ENCODE peak calls at places on chromosomes 3 and 15, in seven cellular contexts. One of them, this sample, is unnamed.

GRCh38 chr3:101284757-101285156 is 35.6 kb downstream of the IMPG2 start:
- DNase-seq in T-helper 2 cell: no peak
- DNase-seq in CD8-positive, alpha-beta memory T cell: no peak
- DNase-seq in EH: no peak
- DNase-seq in kidney epithelial cell: no peak
- DNase-seq in psoas muscle: no peak
- DNase-seq in fibroblast of the aortic adventitia: no peak
- DNase-seq in this sample: no peak

GRCh38 chr3:69251078-69251805 is 128.8 kb upstream of the LMOD3 start:
- DNase-seq in T-helper 2 cell: no peak
- DNase-seq in CD8-positive, alpha-beta memory T cell: no peak
- DNase-seq in EH: no peak
- DNase-seq in kidney epithelial cell: no peak
- DNase-seq in psoas muscle: no peak
- DNase-seq in fibroblast of the aortic adventitia: no peak
- DNase-seq in this sample: no peak

GRCh38 chr15:70172561-70172960 is 74.8 kb upstream of the TLE3 start:
- DNase-seq in T-helper 2 cell: no peak
- DNase-seq in CD8-positive, alpha-beta memory T cell: no peak
- DNase-seq in EH: no peak
- DNase-seq in kidney epithelial cell: no peak
- DNase-seq in psoas muscle: no peak
- DNase-seq in fibroblast of the aortic adventitia: no peak
- DNase-seq in this sample: no peak

GRCh38 chr3:134941820-134942219 is 146.8 kb downstream of the EPHB1 start:
- DNase-seq in T-helper 2 cell: no peak
- DNase-seq in CD8-positive, alpha-beta memory T cell: no peak
- DNase-seq in EH: no peak
- DNase-seq in kidney epithelial cell: no peak
- DNase-seq in psoas muscle: no peak
- DNase-seq in fibroblast of the aortic adventitia: no peak
- DNase-seq in this sample: no peak

GRCh38 chr3:183265157-183265642 is 12.1 kb downstream of the B3GNT5 start:
- DNase-seq in T-helper 2 cell: no peak
- DNase-seq in CD8-positive, alpha-beta memory T cell: no peak
- DNase-seq in EH: no peak
- DNase-seq in kidney epithelial cell: peak
- DNase-seq in psoas muscle: no peak
- DNase-seq in fibroblast of the aortic adventitia: no peak
- DNase-seq in this sample: no peak

GRCh38 chr3:111621535-111621934 is 26.4 kb upstream of the ZBED2 start:
- DNase-seq in T-helper 2 cell: peak
- DNase-seq in CD8-positive, alpha-beta memory T cell: no peak
- DNase-seq in EH: peak
- DNase-seq in kidney epithelial cell: no peak
- DNase-seq in psoas muscle: no peak
- DNase-seq in fibroblast of the aortic adventitia: no peak
- DNase-seq in this sample: no peak

GRCh38 chr15:97027772-97028171 is 697.3 kb downstream of the NR2F2 start:
- DNase-seq in T-helper 2 cell: no peak
- DNase-seq in CD8-positive, alpha-beta memory T cell: no peak
- DNase-seq in EH: no peak
- DNase-seq in kidney epithelial cell: no peak
- DNase-seq in psoas muscle: no peak
- DNase-seq in fibroblast of the aortic adventitia: no peak
- DNase-seq in this sample: no peak

GRCh38 chr15:65217526-65218482 is 6.5 kb upstream of the CILP start:
- DNase-seq in T-helper 2 cell: peak
- DNase-seq in CD8-positive, alpha-beta memory T cell: no peak
- DNase-seq in EH: no peak
- DNase-seq in kidney epithelial cell: no peak
- DNase-seq in psoas muscle: no peak
- DNase-seq in fibroblast of the aortic adventitia: no peak
- DNase-seq in this sample: no peak

GRCh38 chr3:180804871-180805430 is 107.5 kb upstream of the FXR1 start:
- DNase-seq in T-helper 2 cell: no peak
- DNase-seq in CD8-positive, alpha-beta memory T cell: no peak
- DNase-seq in EH: peak
- DNase-seq in kidney epithelial cell: no peak
- DNase-seq in psoas muscle: no peak
- DNase-seq in fibroblast of the aortic adventitia: peak
- DNase-seq in this sample: no peak

GRCh38 chr3:24254649-24255048 is 240.0 kb downstream of the THRB start:
- DNase-seq in T-helper 2 cell: no peak
- DNase-seq in CD8-positive, alpha-beta memory T cell: no peak
- DNase-seq in EH: peak
- DNase-seq in kidney epithelial cell: peak
- DNase-seq in psoas muscle: no peak
- DNase-seq in fibroblast of the aortic adventitia: peak
- DNase-seq in this sample: no peak

GRCh38 chr3:193910886-193911738 is 224.8 kb upstream of the HES1 start:
- DNase-seq in T-helper 2 cell: peak
- DNase-seq in CD8-positive, alpha-beta memory T cell: no peak
- DNase-seq in EH: no peak
- DNase-seq in kidney epithelial cell: no peak
- DNase-seq in psoas muscle: no peak
- DNase-seq in fibroblast of the aortic adventitia: no peak
- DNase-seq in this sample: no peak

GRCh38 chr3:177463863-177464262 is 266.6 kb upstream of the TBL1XR1 start:
- DNase-seq in T-helper 2 cell: peak
- DNase-seq in CD8-positive, alpha-beta memory T cell: no peak
- DNase-seq in EH: peak
- DNase-seq in kidney epithelial cell: no peak
- DNase-seq in psoas muscle: no peak
- DNase-seq in fibroblast of the aortic adventitia: peak
- DNase-seq in this sample: no peak

GRCh38 chr15:89197503-89197971 is 23.8 kb downstream of the RLBP1 start:
- DNase-seq in T-helper 2 cell: peak
- DNase-seq in CD8-positive, alpha-beta memory T cell: no peak
- DNase-seq in EH: peak
- DNase-seq in kidney epithelial cell: no peak
- DNase-seq in psoas muscle: no peak
- DNase-seq in fibroblast of the aortic adventitia: no peak
- DNase-seq in this sample: no peak

GRCh38 chr3:176296066-176296597 is 901.1 kb downstream of the TBL1XR1 start:
- DNase-seq in T-helper 2 cell: no peak
- DNase-seq in CD8-positive, alpha-beta memory T cell: no peak
- DNase-seq in EH: peak
- DNase-seq in kidney epithelial cell: no peak
- DNase-seq in psoas muscle: no peak
- DNase-seq in fibroblast of the aortic adventitia: no peak
- DNase-seq in this sample: no peak

GRCh38 chr3:21290557-21290956 is 460.5 kb downstream of the ZNF385D start:
- DNase-seq in T-helper 2 cell: no peak
- DNase-seq in CD8-positive, alpha-beta memory T cell: no peak
- DNase-seq in EH: no peak
- DNase-seq in kidney epithelial cell: no peak
- DNase-seq in psoas muscle: no peak
- DNase-seq in fibroblast of the aortic adventitia: no peak
- DNase-seq in this sample: no peak

GRCh38 chr3:188797045-188797444 is 374.7 kb upstream of the TPRG1 start:
- DNase-seq in T-helper 2 cell: no peak
- DNase-seq in CD8-positive, alpha-beta memory T cell: no peak
- DNase-seq in EH: no peak
- DNase-seq in kidney epithelial cell: no peak
- DNase-seq in psoas muscle: no peak
- DNase-seq in fibroblast of the aortic adventitia: no peak
- DNase-seq in this sample: no peak

GRCh38 chr3:32384938-32385337 is 6.7 kb upstream of the CMTM7 start:
- DNase-seq in T-helper 2 cell: no peak
- DNase-seq in CD8-positive, alpha-beta memory T cell: no peak
- DNase-seq in EH: peak
- DNase-seq in kidney epithelial cell: peak
- DNase-seq in psoas muscle: no peak
- DNase-seq in fibroblast of the aortic adventitia: peak
- DNase-seq in this sample: no peak

GRCh38 chr15:50883903-50884302 is 24.6 kb upstream of the AP4E1 start:
- DNase-seq in T-helper 2 cell: peak
- DNase-seq in CD8-positive, alpha-beta memory T cell: no peak
- DNase-seq in EH: peak
- DNase-seq in kidney epithelial cell: peak
- DNase-seq in psoas muscle: no peak
- DNase-seq in fibroblast of the aortic adventitia: peak
- DNase-seq in this sample: no peak

GRCh38 chr3:177335728-177336127 is 138.4 kb upstream of the TBL1XR1 start:
- DNase-seq in T-helper 2 cell: no peak
- DNase-seq in CD8-positive, alpha-beta memory T cell: no peak
- DNase-seq in EH: peak
- DNase-seq in kidney epithelial cell: no peak
- DNase-seq in psoas muscle: no peak
- DNase-seq in fibroblast of the aortic adventitia: peak
- DNase-seq in this sample: no peak

GRCh38 chr3:53144446-53144845 is 14.2 kb upstream of the RFT1 start:
- DNase-seq in T-helper 2 cell: no peak
- DNase-seq in CD8-positive, alpha-beta memory T cell: no peak
- DNase-seq in EH: no peak
- DNase-seq in kidney epithelial cell: no peak
- DNase-seq in psoas muscle: peak
- DNase-seq in fibroblast of the aortic adventitia: no peak
- DNase-seq in this sample: no peak

GRCh38 chr3:168091299-168091852 is 4.3 kb downstream of the GOLIM4 start:
- DNase-seq in T-helper 2 cell: no peak
- DNase-seq in CD8-positive, alpha-beta memory T cell: no peak
- DNase-seq in EH: no peak
- DNase-seq in kidney epithelial cell: no peak
- DNase-seq in psoas muscle: no peak
- DNase-seq in fibroblast of the aortic adventitia: no peak
- DNase-seq in this sample: no peak

GRCh38 chr3:179093807-179094206 is 22.2 kb upstream of the ZMAT3 start:
- DNase-seq in T-helper 2 cell: no peak
- DNase-seq in CD8-positive, alpha-beta memory T cell: no peak
- DNase-seq in EH: peak
- DNase-seq in kidney epithelial cell: no peak
- DNase-seq in psoas muscle: no peak
- DNase-seq in fibroblast of the aortic adventitia: no peak
- DNase-seq in this sample: no peak

GRCh38 chr15:93152264-93152884 is 63.4 kb upstream of the RGMA start:
- DNase-seq in T-helper 2 cell: peak
- DNase-seq in CD8-positive, alpha-beta memory T cell: no peak
- DNase-seq in EH: no peak
- DNase-seq in kidney epithelial cell: no peak
- DNase-seq in psoas muscle: no peak
- DNase-seq in fibroblast of the aortic adventitia: no peak
- DNase-seq in this sample: no peak

GRCh38 chr3:135927170-135927569 is 38.4 kb upstream of the PPP2R3A start:
- DNase-seq in T-helper 2 cell: no peak
- DNase-seq in CD8-positive, alpha-beta memory T cell: no peak
- DNase-seq in EH: peak
- DNase-seq in kidney epithelial cell: no peak
- DNase-seq in psoas muscle: no peak
- DNase-seq in fibroblast of the aortic adventitia: peak
- DNase-seq in this sample: no peak

GRCh38 chr15:71366926-71367325 is 251.7 kb downstream of the THSD4 start:
- DNase-seq in T-helper 2 cell: no peak
- DNase-seq in CD8-positive, alpha-beta memory T cell: no peak
- DNase-seq in EH: no peak
- DNase-seq in kidney epithelial cell: no peak
- DNase-seq in psoas muscle: no peak
- DNase-seq in fibroblast of the aortic adventitia: peak
- DNase-seq in this sample: no peak

GRCh38 chr15:88909956-88910831 is 3.0 kb downstream of the MFGE8 start:
- DNase-seq in T-helper 2 cell: no peak
- DNase-seq in CD8-positive, alpha-beta memory T cell: no peak
- DNase-seq in EH: peak
- DNase-seq in kidney epithelial cell: no peak
- DNase-seq in psoas muscle: peak
- DNase-seq in fibroblast of the aortic adventitia: peak
- DNase-seq in this sample: no peak

GRCh38 chr3:131526801-131527347 is 24.1 kb upstream of the MRPL3 start:
- DNase-seq in T-helper 2 cell: peak
- DNase-seq in CD8-positive, alpha-beta memory T cell: no peak
- DNase-seq in EH: peak
- DNase-seq in kidney epithelial cell: no peak
- DNase-seq in psoas muscle: peak
- DNase-seq in fibroblast of the aortic adventitia: peak
- DNase-seq in this sample: no peak

GRCh38 chr3:69748503-69748902 is 9.2 kb downstream of the MITF start:
- DNase-seq in T-helper 2 cell: no peak
- DNase-seq in CD8-positive, alpha-beta memory T cell: no peak
- DNase-seq in EH: no peak
- DNase-seq in kidney epithelial cell: no peak
- DNase-seq in psoas muscle: no peak
- DNase-seq in fibroblast of the aortic adventitia: no peak
- DNase-seq in this sample: no peak

GRCh38 chr15:65993226-65993625 is 123.9 kb downstream of the RAB11A start:
- DNase-seq in T-helper 2 cell: no peak
- DNase-seq in CD8-positive, alpha-beta memory T cell: no peak
- DNase-seq in EH: no peak
- DNase-seq in kidney epithelial cell: no peak
- DNase-seq in psoas muscle: no peak
- DNase-seq in fibroblast of the aortic adventitia: no peak
- DNase-seq in this sample: no peak

GRCh38 chr3:185630182-185630622 is 44.1 kb downstream of the SENP2 start:
- DNase-seq in T-helper 2 cell: no peak
- DNase-seq in CD8-positive, alpha-beta memory T cell: no peak
- DNase-seq in EH: peak
- DNase-seq in kidney epithelial cell: no peak
- DNase-seq in psoas muscle: peak
- DNase-seq in fibroblast of the aortic adventitia: peak
- DNase-seq in this sample: no peak

GRCh38 chr3:127764841-127765362 is 57.4 kb downstream of the MGLL start:
- DNase-seq in T-helper 2 cell: no peak
- DNase-seq in CD8-positive, alpha-beta memory T cell: no peak
- DNase-seq in EH: peak
- DNase-seq in kidney epithelial cell: no peak
- DNase-seq in psoas muscle: no peak
- DNase-seq in fibroblast of the aortic adventitia: peak
- DNase-seq in this sample: no peak

GRCh38 chr3:125958511-125959316 is 10.3 kb upstream of the ROPN1B start:
- DNase-seq in T-helper 2 cell: no peak
- DNase-seq in CD8-positive, alpha-beta memory T cell: no peak
- DNase-seq in EH: no peak
- DNase-seq in kidney epithelial cell: no peak
- DNase-seq in psoas muscle: no peak
- DNase-seq in fibroblast of the aortic adventitia: no peak
- DNase-seq in this sample: no peak

GRCh38 chr3:112926000-112926399 is 48.9 kb downstream of the CD200R1 start:
- DNase-seq in T-helper 2 cell: no peak
- DNase-seq in CD8-positive, alpha-beta memory T cell: no peak
- DNase-seq in EH: no peak
- DNase-seq in kidney epithelial cell: no peak
- DNase-seq in psoas muscle: no peak
- DNase-seq in fibroblast of the aortic adventitia: no peak
- DNase-seq in this sample: no peak